ENCODE peak calls at places on chromosomes 7 and 10, in eight cellular contexts. L, M, X, Q, R, T, H and K are unnamed samples.

GRCh38 chr7:73828107-73828803 is 2.5 kb upstream of the CLDN4 start:
- DNase-seq in L (peak; percentile 92), M (no peak), X (peak; percentile 50), Q (no peak), R (peak; percentile 99), T (no peak), H (no peak), K (no peak)

GRCh38 chr7:83468251-83468739 is 180.6 kb downstream of the SEMA3E start:
- DNase-seq in L (peak; percentile 99), M (peak; percentile 84), X (no peak), Q (peak; percentile 94), R (peak; percentile 97), T (no peak), H (peak; percentile 65), K (peak; percentile 59)

GRCh38 chr10:16520900-16521299 is 779 bp downstream of the C1QL3 start:
- DNase-seq in L (peak; percentile 1), M (no peak), X (peak; percentile 47), Q (no peak), R (no peak), T (no peak), H (peak; percentile 66), K (no peak)

GRCh38 chr10:86361134-86362128 is 5.2 kb downstream of the GRID1 start:
- DNase-seq in L (no peak), M (no peak), X (no peak), Q (no peak), R (no peak), T (no peak), H (no peak), K (no peak)

GRCh38 chr10:22427890-22428571 is 82.7 kb downstream of the SPAG6 start:
- DNase-seq in L (peak; percentile 87), M (no peak), X (no peak), Q (peak; percentile 58), R (peak; percentile 93), T (no peak), H (no peak), K (no peak)

GRCh38 chr10:21315321-21316220 is 209.9 kb downstream of the SKIDA1 start:
- DNase-seq in L (no peak), M (peak; percentile 41), X (no peak), Q (peak; percentile 75), R (peak; percentile 44), T (no peak), H (peak; percentile 87), K (peak; percentile 48)

GRCh38 chr10:90179696-90180407 is 478.5 kb downstream of the KIF20B start:
- DNase-seq in L (peak; percentile 76), M (no peak), X (no peak), Q (peak; percentile 58), R (peak; percentile 59), T (no peak), H (no peak), K (no peak)

GRCh38 chr10:50417906-50418697 is 166.8 kb upstream of the ASAH2 start:
- DNase-seq in L (peak; percentile 65), M (peak; percentile 13), X (peak; percentile 92), Q (peak; percentile 46), R (peak; percentile 94), T (no peak), H (peak; percentile 90), K (peak; percentile 81)

GRCh38 chr7:143362126-143362961 is at the start of gene FAM131B:
- DNase-seq in L (no peak), M (no peak), X (peak; percentile 38), Q (no peak), R (no peak), T (no peak), H (no peak), K (no peak)

GRCh38 chr7:130904031-130904757 is 170.2 kb upstream of the KLF14 start:
- DNase-seq in L (peak; percentile 95), M (no peak), X (no peak), Q (peak; percentile 64), R (peak; percentile 99), T (no peak), H (no peak), K (peak; percentile 79)

GRCh38 chr10:131187886-131188285 is 123.6 kb downstream of the TCERG1L start:
- DNase-seq in L (no peak), M (no peak), X (no peak), Q (no peak), R (no peak), T (no peak), H (no peak), K (no peak)

GRCh38 chr7:95589766-95590165 is 6.5 kb downstream of the PDK4 start:
- DNase-seq in L (no peak), M (no peak), X (no peak), Q (no peak), R (no peak), T (no peak), H (no peak), K (no peak)

GRCh38 chr7:95589031-95589430 is 7.3 kb downstream of the PDK4 start:
- DNase-seq in L (no peak), M (no peak), X (no peak), Q (no peak), R (no peak), T (no peak), H (no peak), K (no peak)

GRCh38 chr7:95592570-95592969 is 3.7 kb downstream of the PDK4 start:
- DNase-seq in L (no peak), M (no peak), X (no peak), Q (no peak), R (no peak), T (no peak), H (no peak), K (no peak)

GRCh38 chr7:95593343-95593742 is 3.0 kb downstream of the PDK4 start:
- DNase-seq in L (no peak), M (no peak), X (no peak), Q (no peak), R (no peak), T (no peak), H (no peak), K (no peak)

DNA sequence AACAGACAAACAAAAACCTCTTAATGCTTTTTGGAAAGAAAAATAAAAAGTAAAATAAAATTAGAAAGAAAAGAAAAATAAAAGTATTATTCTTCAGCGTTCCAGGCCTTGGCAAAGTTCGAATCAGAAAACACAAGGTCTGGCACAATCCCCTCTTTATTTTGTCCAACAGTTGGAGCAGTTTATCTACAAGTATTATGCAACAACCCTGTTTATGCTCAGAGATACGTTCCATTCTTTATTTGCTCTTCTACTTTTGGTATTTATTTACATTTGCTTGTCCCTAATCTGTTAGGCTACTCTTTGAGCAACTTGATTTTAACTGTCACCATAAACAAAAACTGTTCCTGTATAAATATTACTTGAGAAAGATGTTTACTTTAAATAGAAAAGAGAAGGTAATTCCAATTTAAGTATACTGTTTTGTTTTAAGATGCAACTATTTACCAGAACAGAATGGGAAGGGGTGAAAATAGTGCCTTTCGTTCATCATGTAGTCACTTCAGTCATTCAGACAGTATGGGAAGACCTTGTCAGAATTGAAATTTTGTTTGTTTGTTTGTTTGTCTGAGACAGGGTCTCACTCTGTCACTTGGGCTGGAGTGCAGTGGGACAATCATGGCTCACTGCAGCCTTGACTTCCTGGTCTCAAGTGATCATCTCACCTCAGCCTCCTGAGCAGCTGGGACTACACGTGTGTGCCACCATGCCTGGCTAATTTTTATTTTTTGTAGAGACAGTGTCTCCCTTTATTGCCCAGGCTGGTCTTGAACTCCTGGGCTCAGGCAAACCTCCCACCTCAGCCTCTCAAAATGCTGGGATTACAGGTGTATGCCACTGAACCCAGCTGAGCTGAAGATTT is 5.7 kb downstream of the PDK4 start:
- DNase-seq in L (no peak), M (no peak), X (no peak), Q (no peak), R (no peak), T (no peak), H (no peak), K (peak; percentile 59)
- H3K27ac ChIP-seq in L (no peak overlapping the region), M (peak overlapping the region; percentile 9), X (no peak overlapping the region), Q (no peak overlapping the region), R (no peak overlapping the region), T (no peak overlapping the region), H (peak overlapping the region; percentile 57), K (peak overlapping the region; percentile 98)

GRCh38 chr10:121961456-121961855 is 13.6 kb downstream of the NSMCE4A start:
- DNase-seq in L (no peak), M (no peak), X (no peak), Q (no peak), R (no peak), T (no peak), H (no peak), K (no peak)
- H3K27ac ChIP-seq in L (no peak overlapping the region), M (no peak overlapping the region), X (no peak overlapping the region), Q (no peak overlapping the region), R (no peak overlapping the region), T (no peak overlapping the region), H (no peak overlapping the region), K (no peak overlapping the region)

DNA sequence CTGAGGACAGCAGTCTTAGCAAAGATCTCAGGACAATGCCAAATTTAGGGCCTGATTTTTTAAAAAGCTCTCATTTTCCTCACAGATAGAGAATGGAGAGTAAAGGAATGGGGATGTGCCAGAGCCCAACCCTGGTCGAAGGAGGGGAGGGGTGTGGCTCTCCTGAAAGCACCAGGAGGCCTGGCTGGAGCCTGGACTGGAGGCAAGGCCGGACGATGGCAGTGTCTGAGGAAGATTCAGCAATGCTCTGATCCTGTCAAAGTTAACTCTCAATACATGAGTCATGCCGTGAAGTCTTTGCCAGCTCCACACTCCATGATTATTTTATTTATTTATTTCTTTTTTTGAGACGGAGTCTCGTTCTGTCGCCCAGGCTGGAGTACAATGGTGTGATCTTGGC is 108.3 kb downstream of the UPF2 start:
- DNase-seq in L (no peak), M (no peak), X (no peak), Q (no peak), R (no peak), T (no peak), H (no peak), K (no peak)
- H3K27ac ChIP-seq in L (no peak overlapping the region), M (no peak overlapping the region), X (no peak overlapping the region), Q (no peak overlapping the region), R (no peak overlapping the region), T (no peak overlapping the region), H (no peak overlapping the region), K (no peak overlapping the region)

GRCh38 chr7:43767311-43767710 is 8.8 kb downstream of the BLVRA start:
- DNase-seq in L (no peak), M (no peak), X (no peak), Q (no peak), R (no peak), T (no peak), H (no peak), K (no peak)

GRCh38 chr7:43764807-43765491 is 6.5 kb downstream of the BLVRA start:
- DNase-seq in L (peak; percentile 89), M (no peak), X (no peak), Q (no peak), R (peak; percentile 99), T (no peak), H (no peak), K (no peak)

GRCh38 chr7:43768201-43768893 is 9.9 kb downstream of the BLVRA start:
- DNase-seq in L (no peak), M (no peak), X (no peak), Q (no peak), R (no peak), T (no peak), H (no peak), K (no peak)

GRCh38 chr7:43768894-43769272 is 10.4 kb downstream of the BLVRA start:
- DNase-seq in L (no peak), M (no peak), X (no peak), Q (no peak), R (no peak), T (no peak), H (no peak), K (no peak)

DNA sequence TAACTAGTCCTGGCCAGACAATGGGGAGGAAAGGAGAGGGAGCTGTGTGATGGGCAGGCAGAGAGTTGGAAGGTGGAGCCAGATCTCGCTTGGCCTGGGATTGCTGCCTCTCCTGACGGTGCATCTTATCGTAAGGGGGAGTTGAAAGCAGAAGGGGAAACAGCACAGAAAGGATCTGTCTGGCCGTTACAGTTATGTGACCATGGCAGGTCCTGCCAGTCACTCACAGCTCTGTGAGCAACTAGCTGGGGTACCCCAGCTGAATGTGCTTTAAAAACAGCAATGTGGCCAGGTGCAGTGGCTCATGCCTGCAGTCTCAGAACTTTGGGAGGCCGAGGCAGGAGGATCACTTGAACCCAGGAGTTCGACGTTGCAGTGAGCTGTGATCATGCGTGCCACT is 8.1 kb downstream of the BLVRA start:
- DNase-seq in L (no peak), M (no peak), X (no peak), Q (no peak), R (no peak), T (no peak), H (no peak), K (no peak)
- H3K27ac ChIP-seq in L (no peak overlapping the region), M (no peak overlapping the region), X (no peak overlapping the region), Q (no peak overlapping the region), R (no peak overlapping the region), T (no peak overlapping the region), H (no peak overlapping the region), K (no peak overlapping the region)